ENCODE peak calls at places on chromosome 21, in six cellular contexts. One of them, this sample, is unnamed.

GRCh38 chr21:32562426-32562825 is 22.9 kb downstream of the TCP10L start:
- DNase-seq in Kasumi-1: no peak
- DNase-seq in GM03348: peak; percentile 23
- DNase-seq in fibroblast of lung: peak; percentile 67
- DNase-seq in mammary epithelial cell: no peak
- DNase-seq in activated naive CD4-positive, alpha-beta T cell: no peak
- DNase-seq in this sample: no peak

GRCh38 chr21:44375281-44375651 is 21.8 kb downstream of the TRPM2 start:
- DNase-seq in Kasumi-1: peak; percentile 97
- DNase-seq in GM03348: no peak
- DNase-seq in fibroblast of lung: no peak
- DNase-seq in mammary epithelial cell: no peak
- DNase-seq in activated naive CD4-positive, alpha-beta T cell: no peak
- DNase-seq in this sample: no peak

GRCh38 chr21:37219766-37220432 is 47.2 kb downstream of the VPS26C start:
- DNase-seq in Kasumi-1: peak; percentile 65
- DNase-seq in GM03348: no peak
- DNase-seq in fibroblast of lung: peak; percentile 31
- DNase-seq in mammary epithelial cell: no peak
- DNase-seq in activated naive CD4-positive, alpha-beta T cell: no peak
- DNase-seq in this sample: peak; percentile 61

GRCh38 chr21:29078884-29079765 is 5.7 kb upstream of the CCT8 start:
- DNase-seq in Kasumi-1: peak; percentile 84
- DNase-seq in GM03348: no peak
- DNase-seq in fibroblast of lung: no peak
- DNase-seq in mammary epithelial cell: no peak
- DNase-seq in activated naive CD4-positive, alpha-beta T cell: no peak
- DNase-seq in this sample: no peak

GRCh38 chr21:42537106-42537742 is 23.6 kb downstream of the SLC37A1 start:
- DNase-seq in Kasumi-1: peak; percentile 51
- DNase-seq in GM03348: no peak
- DNase-seq in fibroblast of lung: no peak
- DNase-seq in mammary epithelial cell: no peak
- DNase-seq in activated naive CD4-positive, alpha-beta T cell: no peak
- DNase-seq in this sample: no peak

GRCh38 chr21:37874904-37875780 is 41.1 kb downstream of the KCNJ6 start:
- DNase-seq in Kasumi-1: no peak
- DNase-seq in GM03348: no peak
- DNase-seq in fibroblast of lung: no peak
- DNase-seq in mammary epithelial cell: no peak
- DNase-seq in activated naive CD4-positive, alpha-beta T cell: no peak
- DNase-seq in this sample: no peak

GRCh38 chr21:34100789-34101188 is 27.4 kb downstream of the MRPS6 start:
- DNase-seq in Kasumi-1: no peak
- DNase-seq in GM03348: no peak
- DNase-seq in fibroblast of lung: peak; percentile 30
- DNase-seq in mammary epithelial cell: no peak
- DNase-seq in activated naive CD4-positive, alpha-beta T cell: no peak
- DNase-seq in this sample: no peak

GRCh38 chr21:34836933-34837505 is 168.2 kb downstream of the CLIC6 start:
- DNase-seq in Kasumi-1: no peak
- DNase-seq in GM03348: no peak
- DNase-seq in fibroblast of lung: no peak
- DNase-seq in mammary epithelial cell: no peak
- DNase-seq in activated naive CD4-positive, alpha-beta T cell: no peak
- DNase-seq in this sample: no peak

GRCh38 chr21:45142469-45142868 is 68.1 kb downstream of the ADARB1 start:
- DNase-seq in Kasumi-1: no peak
- DNase-seq in GM03348: peak; percentile 88
- DNase-seq in fibroblast of lung: peak; percentile 84
- DNase-seq in mammary epithelial cell: no peak
- DNase-seq in activated naive CD4-positive, alpha-beta T cell: no peak
- DNase-seq in this sample: no peak

GRCh38 chr21:45767071-45768006 is 123.8 kb downstream of the PCBP3 start:
- DNase-seq in Kasumi-1: no peak
- DNase-seq in GM03348: no peak
- DNase-seq in fibroblast of lung: peak; percentile 54
- DNase-seq in mammary epithelial cell: no peak
- DNase-seq in activated naive CD4-positive, alpha-beta T cell: no peak
- DNase-seq in this sample: no peak

GRCh38 chr21:35988396-35989140 is 71.8 kb downstream of the SETD4 start:
- DNase-seq in Kasumi-1: peak; percentile 76
- DNase-seq in GM03348: no peak
- DNase-seq in fibroblast of lung: no peak
- DNase-seq in mammary epithelial cell: no peak
- DNase-seq in activated naive CD4-positive, alpha-beta T cell: no peak
- DNase-seq in this sample: no peak

GRCh38 chr21:18493420-18493819 is 89.8 kb upstream of the TMPRSS15 start:
- DNase-seq in Kasumi-1: no peak
- DNase-seq in GM03348: no peak
- DNase-seq in fibroblast of lung: peak; percentile 89
- DNase-seq in mammary epithelial cell: peak; percentile 1
- DNase-seq in activated naive CD4-positive, alpha-beta T cell: no peak
- DNase-seq in this sample: no peak

GRCh38 chr21:40902299-40902698 is 55.3 kb upstream of the DSCAM start:
- DNase-seq in Kasumi-1: no peak
- DNase-seq in GM03348: no peak
- DNase-seq in fibroblast of lung: no peak
- DNase-seq in mammary epithelial cell: no peak
- DNase-seq in activated naive CD4-positive, alpha-beta T cell: no peak
- DNase-seq in this sample: peak; percentile 93

GRCh38 chr21:45972353-45972715 is 9.2 kb upstream of the COL6A1 start:
- DNase-seq in Kasumi-1: no peak
- DNase-seq in GM03348: no peak
- DNase-seq in fibroblast of lung: no peak
- DNase-seq in mammary epithelial cell: no peak
- DNase-seq in activated naive CD4-positive, alpha-beta T cell: no peak
- DNase-seq in this sample: no peak

GRCh38 chr21:44867999-44868700 is 5.3 kb downstream of the PTTG1IP start:
- DNase-seq in Kasumi-1: no peak
- DNase-seq in GM03348: no peak
- DNase-seq in fibroblast of lung: no peak
- DNase-seq in mammary epithelial cell: no peak
- DNase-seq in activated naive CD4-positive, alpha-beta T cell: no peak
- DNase-seq in this sample: no peak

GRCh38 chr21:41142051-41142795 is 25.7 kb upstream of the BACE2 start:
- DNase-seq in Kasumi-1: no peak
- DNase-seq in GM03348: peak; percentile 91
- DNase-seq in fibroblast of lung: peak; percentile 97
- DNase-seq in mammary epithelial cell: peak; percentile 92
- DNase-seq in activated naive CD4-positive, alpha-beta T cell: no peak
- DNase-seq in this sample: peak; percentile 45

GRCh38 chr21:39153842-39154241 is 29.4 kb downstream of the PSMG1 start:
- DNase-seq in Kasumi-1: no peak
- DNase-seq in GM03348: no peak
- DNase-seq in fibroblast of lung: no peak
- DNase-seq in mammary epithelial cell: peak; percentile 19
- DNase-seq in activated naive CD4-positive, alpha-beta T cell: no peak
- DNase-seq in this sample: no peak

GRCh38 chr21:29217818-29218252 is 80.9 kb upstream of the BACH1 start:
- DNase-seq in Kasumi-1: no peak
- DNase-seq in GM03348: peak; percentile 75
- DNase-seq in fibroblast of lung: peak; percentile 97
- DNase-seq in mammary epithelial cell: peak; percentile 94
- DNase-seq in activated naive CD4-positive, alpha-beta T cell: no peak
- DNase-seq in this sample: peak; percentile 84

GRCh38 chr21:38852708-38853107 is 47.0 kb downstream of the ETS2 start:
- DNase-seq in Kasumi-1: no peak
- DNase-seq in GM03348: no peak
- DNase-seq in fibroblast of lung: no peak
- DNase-seq in mammary epithelial cell: no peak
- DNase-seq in activated naive CD4-positive, alpha-beta T cell: no peak
- DNase-seq in this sample: no peak

GRCh38 chr21:26194326-26194725 is 23.8 kb upstream of the APP start:
- DNase-seq in Kasumi-1: no peak
- DNase-seq in GM03348: peak; percentile 55
- DNase-seq in fibroblast of lung: peak; percentile 18
- DNase-seq in mammary epithelial cell: no peak
- DNase-seq in activated naive CD4-positive, alpha-beta T cell: no peak
- DNase-seq in this sample: no peak

GRCh38 chr21:31236528-31236927 is 107.5 kb downstream of the TIAM1 start:
- DNase-seq in Kasumi-1: no peak
- DNase-seq in GM03348: no peak
- DNase-seq in fibroblast of lung: peak; percentile 63
- DNase-seq in mammary epithelial cell: peak; percentile 75
- DNase-seq in activated naive CD4-positive, alpha-beta T cell: no peak
- DNase-seq in this sample: peak; percentile 58

GRCh38 chr21:36323032-36323431 is 3.0 kb downstream of the MORC3 start:
- DNase-seq in Kasumi-1: peak; percentile 95
- DNase-seq in GM03348: peak; percentile 11
- DNase-seq in fibroblast of lung: no peak
- DNase-seq in mammary epithelial cell: peak; percentile 45
- DNase-seq in activated naive CD4-positive, alpha-beta T cell: no peak
- DNase-seq in this sample: no peak

GRCh38 chr21:44380876-44381275 is 27.5 kb downstream of the TRPM2 start:
- DNase-seq in Kasumi-1: no peak
- DNase-seq in GM03348: no peak
- DNase-seq in fibroblast of lung: no peak
- DNase-seq in mammary epithelial cell: no peak
- DNase-seq in activated naive CD4-positive, alpha-beta T cell: no peak
- DNase-seq in this sample: no peak

GRCh38 chr21:39182016-39182415 is 1.2 kb downstream of the PSMG1 start:
- DNase-seq in Kasumi-1: no peak
- DNase-seq in GM03348: no peak
- DNase-seq in fibroblast of lung: no peak
- DNase-seq in mammary epithelial cell: no peak
- DNase-seq in activated naive CD4-positive, alpha-beta T cell: no peak
- DNase-seq in this sample: no peak

GRCh38 chr21:46196733-46197132 is 12.5 kb upstream of the SPATC1L start:
- DNase-seq in Kasumi-1: no peak
- DNase-seq in GM03348: no peak
- DNase-seq in fibroblast of lung: no peak
- DNase-seq in mammary epithelial cell: no peak
- DNase-seq in activated naive CD4-positive, alpha-beta T cell: no peak
- DNase-seq in this sample: no peak

GRCh38 chr21:42148584-42148983 is 70.4 kb upstream of the ABCG1 start:
- DNase-seq in Kasumi-1: no peak
- DNase-seq in GM03348: no peak
- DNase-seq in fibroblast of lung: no peak
- DNase-seq in mammary epithelial cell: no peak
- DNase-seq in activated naive CD4-positive, alpha-beta T cell: no peak
- DNase-seq in this sample: no peak

GRCh38 chr21:26405071-26405470 is 168.0 kb downstream of the CYYR1 start:
- DNase-seq in Kasumi-1: no peak
- DNase-seq in GM03348: peak; percentile 29
- DNase-seq in fibroblast of lung: peak; percentile 55
- DNase-seq in mammary epithelial cell: peak; percentile 30
- DNase-seq in activated naive CD4-positive, alpha-beta T cell: no peak
- DNase-seq in this sample: no peak

GRCh38 chr21:38910390-38911008 is 104.8 kb downstream of the ETS2 start:
- DNase-seq in Kasumi-1: no peak
- DNase-seq in GM03348: no peak
- DNase-seq in fibroblast of lung: no peak
- DNase-seq in mammary epithelial cell: peak; percentile 89
- DNase-seq in activated naive CD4-positive, alpha-beta T cell: no peak
- DNase-seq in this sample: peak; percentile 71

This sample was measured in DMS153.